ENCODE peak calls at places on chromosomes 16 and 17, in seven cellular contexts. F, Z, P, I, D, L and V are unnamed samples.

GRCh38 chr16:88685156-88686061 is 898 bp downstream of the SNAI3 start:
- DNase-seq in Z (no peak), P (no peak), L (peak; percentile 49), I (peak; percentile 66), F (no peak), D (peak; percentile 52), V (peak; percentile 31)

GRCh38 chr16:64362193-64362592 is 759.7 kb downstream of the CDH11 start:
- DNase-seq in D (no peak), F (no peak), I (no peak), L (no peak), Z (no peak), P (peak; percentile 10), V (no peak)

GRCh38 chr17:66720027-66720426 is 114.9 kb upstream of the CACNG5 start:
- DNase-seq in P (no peak), L (no peak), F (no peak), D (no peak), Z (no peak), I (no peak), V (no peak)

GRCh38 chr16:65975049-65975708 is 391.3 kb upstream of the CDH5 start:
- DNase-seq in L (peak; percentile 60), Z (peak; percentile 16), I (peak; percentile 8), F (no peak), P (no peak), D (peak; percentile 5), V (peak; percentile 8)

GRCh38 chr17:80025796-80026195 is 9.9 kb downstream of the TBC1D16 start:
- DNase-seq in D (no peak), I (no peak), P (no peak), L (no peak), F (no peak), Z (no peak), V (no peak)

GRCh38 chr17:17055286-17056166 is 13.3 kb downstream of the MPRIP start:
- DNase-seq in P (peak; percentile 32), F (no peak), L (no peak), Z (no peak), D (no peak), I (peak; percentile 30), V (no peak)

GRCh38 chr17:55275894-55276804 is 11.4 kb downstream of the HLF start:
- DNase-seq in F (peak; percentile 74), D (no peak), Z (no peak), P (no peak), L (no peak), I (peak; percentile 13), V (no peak)

GRCh38 chr17:79338589-79338988 is 264.0 kb downstream of the ENGASE start:
- DNase-seq in F (no peak), D (peak; percentile 25), Z (no peak), L (no peak), P (no peak), I (no peak), V (no peak)

GRCh38 chr16:11263737-11264136 is 5.4 kb downstream of the TNP2 start:
- DNase-seq in I (no peak), D (no peak), F (no peak), Z (no peak), L (no peak), P (no peak), V (no peak)

GRCh38 chr16:81485824-81486554 is 41.4 kb downstream of the CMIP start:
- DNase-seq in L (no peak), F (no peak), P (peak; percentile 49), Z (peak; percentile 22), I (no peak), D (no peak), V (no peak)

GRCh38 chr16:900211-900610 is 70.6 kb downstream of the LMF1 start:
- DNase-seq in P (no peak), L (no peak), D (no peak), I (no peak), F (no peak), Z (no peak), V (no peak)

GRCh38 chr17:61325382-61326073 is 74.1 kb upstream of the TBX2 start:
- DNase-seq in P (no peak), F (no peak), I (no peak), L (no peak), D (no peak), Z (no peak), V (no peak)

GRCh38 chr16:12097523-12098428 is 121.2 kb downstream of the SNX29 start:
- DNase-seq in I (no peak), L (peak; percentile 44), F (peak; percentile 98), P (no peak), Z (no peak), D (peak; percentile 45), V (no peak)

GRCh38 chr16:89646270-89646669 is 11.2 kb downstream of the CHMP1A start:
- DNase-seq in P (no peak), Z (no peak), L (no peak), I (no peak), F (no peak), D (no peak), V (no peak)

GRCh38 chr16:80852261-80852872 is 48.0 kb upstream of the CDYL2 start:
- DNase-seq in L (peak; percentile 37), F (peak; percentile 31), Z (peak; percentile 36), P (peak; percentile 53), I (peak; percentile 78), D (peak; percentile 48), V (peak; percentile 18)

GRCh38 chr17:74545456-74546230 is at the start of gene CD300C:
- DNase-seq in D (no peak), L (no peak), F (no peak), I (no peak), Z (no peak), P (no peak), V (no peak)

GRCh38 chr17:17836818-17837379 is at the start of gene SREBF1:
- DNase-seq in D (peak; percentile 94), I (peak; percentile 95), L (peak; percentile 83), Z (no peak), P (peak; percentile 63), F (peak; percentile 37), V (peak; percentile 45)

GRCh38 chr17:48816774-48817590 is at the start of gene TTLL6:
- DNase-seq in P (peak; percentile 85), L (peak; percentile 93), Z (peak; percentile 89), F (peak; percentile 87), I (peak; percentile 99), D (peak; percentile 99), V (peak; percentile 95)

GRCh38 chr17:5642752-5643151 is 58.4 kb upstream of the NLRP1 start:
- DNase-seq in D (no peak), F (no peak), I (no peak), L (no peak), Z (no peak), P (no peak), V (no peak)

GRCh38 chr17:69607162-69607834 is 192.8 kb downstream of the MAP2K6 start:
- DNase-seq in P (peak; percentile 89), Z (peak; percentile 57), F (peak; percentile 68), L (peak; percentile 36), I (peak; percentile 80), D (peak; percentile 84), V (peak; percentile 61)

GRCh38 chr16:89001117-89002027 is 24.4 kb upstream of the CBFA2T3 start:
- DNase-seq in Z (no peak), D (peak; percentile 70), F (no peak), P (no peak), L (no peak), I (peak; percentile 61), V (no peak)

GRCh38 chr16:30444231-30445148 is 1.2 kb downstream of the SEPHS2 start:
- DNase-seq in P (no peak), F (no peak), Z (no peak), D (no peak), I (no peak), L (peak; percentile 30), V (no peak)

GRCh38 chr16:30446203-30446595 is 525 bp upstream of the SEPHS2 start:
- DNase-seq in F (no peak), P (no peak), L (no peak), I (no peak), D (no peak), Z (no peak), V (no peak)

GRCh38 chr16:30447512-30448226 is 2.0 kb upstream of the SEPHS2 start:
- DNase-seq in D (no peak), L (no peak), I (no peak), F (peak; percentile 97), P (no peak), Z (no peak), V (no peak)

GRCh38 chr16:30445149-30445407 is 596 bp downstream of the SEPHS2 start:
- DNase-seq in D (no peak), F (no peak), Z (no peak), I (no peak), P (no peak), L (no peak), V (no peak)

DNA sequence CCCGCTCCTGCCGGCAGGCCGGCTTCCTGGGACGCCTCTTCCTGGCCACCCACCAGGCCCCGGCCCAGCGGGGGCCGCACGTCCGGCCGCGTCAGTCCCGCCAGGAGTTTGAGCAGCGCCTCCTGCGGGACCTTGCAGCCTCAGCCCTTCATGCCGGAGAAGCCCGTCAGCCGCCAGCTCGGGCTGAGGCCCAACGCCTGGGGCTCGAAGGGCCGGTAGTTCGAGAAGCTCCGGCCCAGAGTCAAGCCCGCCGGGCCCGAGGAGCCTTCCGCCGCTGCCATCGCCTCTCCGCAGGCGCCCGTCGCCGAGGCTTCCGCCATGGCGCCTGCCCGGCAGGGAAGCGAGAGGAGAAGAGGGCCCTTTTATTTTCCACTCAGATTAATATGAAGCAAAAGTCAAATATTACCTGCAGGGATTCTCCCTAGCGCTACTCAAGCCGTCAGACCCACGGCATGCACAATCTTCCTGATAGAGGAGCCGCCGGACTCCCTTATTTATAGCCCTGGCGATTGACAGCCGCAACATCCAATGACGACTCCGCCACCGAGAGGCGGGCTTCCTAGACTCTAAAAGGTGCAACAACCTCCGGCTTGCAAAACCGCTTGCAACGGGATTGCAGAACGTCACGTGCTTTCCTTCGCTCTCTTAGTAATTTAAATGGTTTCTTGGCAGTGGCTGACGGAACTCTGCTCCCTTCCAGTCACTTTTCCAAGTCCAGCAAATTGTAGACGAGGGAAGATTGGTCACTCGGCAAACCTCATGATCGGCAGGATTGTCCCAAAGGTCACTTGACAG is at the start of gene SEPHS2:
- DNase-seq in L (peak; percentile 99), D (peak; percentile 94), F (peak; percentile 97), P (peak; percentile 97), I (peak; percentile 99), Z (peak; percentile 96), V (peak; percentile 99)
- TF ChIP-seq CTCF in L (peak; percentile 70), D (peak; percentile 47), F (peak; percentile 55), P (peak; percentile 29), I (peak; percentile 44), Z (peak; percentile 52), V (peak; percentile 50)

GRCh38 chr17:58335779-58336455 is 7.3 kb upstream of the TSPOAP1 start:
- DNase-seq in L (peak; percentile 89), Z (no peak), F (peak; percentile 63), P (no peak), D (no peak), I (no peak), V (peak; percentile 94)
- H2AFZ ChIP-seq in L (peak overlapping the region; percentile 72), Z (no peak overlapping the region), F (peak overlapping the region; percentile 55), P (no peak overlapping the region), D (no peak overlapping the region), I (no peak overlapping the region), V (no peak overlapping the region)

GRCh38 chr17:77781536-77781935 is 177.0 kb upstream of the TNRC6C start:
- DNase-seq in D (no peak), Z (no peak), F (no peak), P (no peak), I (peak; percentile 47), L (no peak), V (no peak)
- H3K27me3 ChIP-seq in D (peaks cover 25% of the 10 kb centered on the region), Z (peaks cover 2% of the 10 kb centered on the region), F (peaks cover 78% of the 10 kb centered on the region), P (no peaks in the 10 kb centered on the region), I (peaks cover 53% of the 10 kb centered on the region), L (peaks cover 25% of the 10 kb centered on the region), V (no peaks in the 10 kb centered on the region)

DNA sequence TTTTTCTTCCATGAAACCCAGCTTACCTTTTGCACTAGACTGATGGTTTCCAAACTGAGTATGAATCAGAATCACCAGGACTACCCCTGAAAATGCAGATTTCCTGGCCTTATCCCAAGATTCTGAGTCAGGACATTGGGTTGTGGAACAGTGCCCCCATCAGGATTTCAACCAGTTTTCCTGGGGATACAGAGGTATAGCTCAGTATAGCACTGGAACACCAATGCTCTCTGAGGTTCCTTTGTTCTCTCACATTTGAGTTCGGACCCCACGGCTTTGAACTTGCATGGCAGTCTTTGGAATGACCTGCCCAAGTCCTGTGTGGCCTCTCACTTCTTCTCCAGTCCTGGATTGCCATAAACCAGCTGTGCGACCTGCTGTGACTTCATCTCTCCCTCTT is 12.8 kb upstream of the CCL8 start:
- DNase-seq in Z (no peak), D (peak; percentile 35), F (no peak), I (peak; percentile 80), P (peak; percentile 75), L (peak; percentile 12), V (no peak)
- TF ChIP-seq CTCF in Z (no peak), D (peak; percentile 56), F (peak; percentile 38), I (peak; percentile 68), P (peak; percentile 46), L (peak; percentile 44), V (no peak)